ENCODE peak calls at places on chromosomes 3 and 15, in four cellular contexts. A, K, R and Q are unnamed samples.

GRCh38 chr3:122975163-122975923 is 52.2 kb downstream of the SEMA5B start:
- DNase-seq in A (no peak), K (no peak), R (no peak), Q (no peak)

GRCh38 chr15:47517737-47518136 is 199.6 kb upstream of the SEMA6D start:
- DNase-seq in A (no peak), K (no peak), R (no peak), Q (no peak)

GRCh38 chr3:94001825-94002495 is 22.0 kb downstream of the ARL13B start:
- DNase-seq in A (no peak), K (no peak), R (no peak), Q (no peak)

GRCh38 chr3:71185733-71186455 is 397.6 kb downstream of the FOXP1 start:
- DNase-seq in A (no peak), K (no peak), R (no peak), Q (peak)

GRCh38 chr3:196159952-196160804 is 51.0 kb downstream of the ZDHHC19 start:
- DNase-seq in A (no peak), K (peak), R (no peak), Q (peak)

GRCh38 chr15:85027033-85027380 is 45.4 kb downstream of the PDE8A start:
- DNase-seq in A (no peak), K (no peak), R (no peak), Q (no peak)

GRCh38 chr3:178634975-178635374 is 98.7 kb downstream of the KCNMB2 start:
- DNase-seq in A (no peak), K (no peak), R (no peak), Q (no peak)

GRCh38 chr3:71784914-71785593 is at the start of gene PROK2:
- DNase-seq in A (no peak), K (peak), R (no peak), Q (no peak)

GRCh38 chr3:100875239-100875638 is 118.0 kb downstream of the ABI3BP start:
- DNase-seq in A (no peak), K (no peak), R (no peak), Q (peak)

GRCh38 chr3:31896643-31897433 is 84.2 kb downstream of the OSBPL10 start:
- DNase-seq in A (no peak), K (no peak), R (no peak), Q (no peak)

GRCh38 chr15:98526094-98526493 is 122.2 kb upstream of the IGF1R start:
- DNase-seq in A (no peak), K (no peak), R (no peak), Q (no peak)

GRCh38 chr3:173404156-173404555 is 6.6 kb downstream of the NLGN1 start:
- DNase-seq in A (no peak), K (no peak), R (no peak), Q (no peak)

GRCh38 chr3:77091809-77092208 is 51.9 kb downstream of the ROBO2 start:
- DNase-seq in A (no peak), K (no peak), R (no peak), Q (no peak)

GRCh38 chr15:96345560-96346389 is 15.3 kb downstream of the NR2F2 start:
- DNase-seq in A (peak), K (peak), R (no peak), Q (peak)

GRCh38 chr3:136586580-136586979 is 165.6 kb downstream of the STAG1 start:
- DNase-seq in A (no peak), K (no peak), R (no peak), Q (no peak)

GRCh38 chr3:171055336-171056178 is 29.0 kb upstream of the SLC2A2 start:
- DNase-seq in A (no peak), K (no peak), R (no peak), Q (peak)

GRCh38 chr15:76337739-76338554 is 1.4 kb downstream of the ISL2 start:
- DNase-seq in A (no peak), K (peak), R (no peak), Q (no peak)

GRCh38 chr3:53885239-53885638 is 3.3 kb upstream of the ACTR8 start:
- DNase-seq in A (no peak), K (no peak), R (no peak), Q (no peak)

GRCh38 chr3:157381606-157382005 is 55.0 kb upstream of the PTX3 start:
- DNase-seq in A (no peak), K (no peak), R (no peak), Q (no peak)

GRCh38 chr15:28132524-28133275 is 33.6 kb upstream of the OCA2 start:
- DNase-seq in A (no peak), K (no peak), R (no peak), Q (peak)

GRCh38 chr3:172104471-172105072 is 65.2 kb downstream of the FNDC3B start:
- DNase-seq in A (peak), K (no peak), R (no peak), Q (peak)

GRCh38 chr15:92636401-92636949 is 19.1 kb downstream of the FAM174B start:
- DNase-seq in A (no peak), K (peak), R (no peak), Q (no peak)

GRCh38 chr3:134094491-134094890 is 64.8 kb upstream of the SLCO2A1 start:
- DNase-seq in A (no peak), K (no peak), R (no peak), Q (no peak)

GRCh38 chr3:126351086-126351770 is 6.0 kb downstream of the KLF15 start:
- DNase-seq in A (no peak), K (peak), R (no peak), Q (no peak)

GRCh38 chr15:99507016-99507731 is 58.6 kb upstream of the MEF2A start:
- DNase-seq in A (no peak), K (peak), R (no peak), Q (peak)

GRCh38 chr15:28105224-28105791 is 6.2 kb upstream of the OCA2 start:
- DNase-seq in A (no peak), K (no peak), R (no peak), Q (no peak)

GRCh38 chr3:39448506-39449233 is 18.8 kb upstream of the MOBP start:
- DNase-seq in A (no peak), K (no peak), R (no peak), Q (no peak)

GRCh38 chr15:31977812-31978662 is 52.3 kb upstream of the CHRNA7 start:
- DNase-seq in A (no peak), K (peak), R (peak), Q (no peak)

GRCh38 chr3:107271787-107272387 is 105.4 kb upstream of the CCDC54 start:
- DNase-seq in A (peak), K (no peak), R (no peak), Q (peak)

GRCh38 chr15:48811325-48811938 is 563 bp upstream of the CEP152 start:
- DNase-seq in A (no peak), K (no peak), R (no peak), Q (no peak)

GRCh38 chr3:64456674-64457073 is 231.1 kb downstream of the ADAMTS9 start:
- DNase-seq in A (no peak), K (no peak), R (no peak), Q (no peak)

GRCh38 chr3:117695321-117695720 is 985.7 kb downstream of the TUSC7 start:
- DNase-seq in A (no peak), K (no peak), R (no peak), Q (peak)

GRCh38 chr15:48367483-48367882 is 36.3 kb downstream of the DUT start:
- DNase-seq in A (no peak), K (no peak), R (no peak), Q (peak)

GRCh38 chr15:22831473-22831872 is 7.0 kb upstream of the NIPA2 start:
- DNase-seq in A (no peak), K (no peak), R (no peak), Q (peak)